ENCODE peak calls at places on chromosome 18, in eight cellular contexts. Q, E, T, K, N, J, G and W are unnamed samples.

GRCh38 chr18:6744816-6745455 is 15.4 kb downstream of the ARHGAP28 start:
- DNase-seq in Q (no peak), T (no peak), E (no peak), G (no peak), N (no peak), K (no peak), J (no peak), W (no peak)

GRCh38 chr18:24185805-24186204 is 46.9 kb downstream of the CABYR start:
- DNase-seq in T (no peak), K (no peak), J (no peak), N (peak), Q (no peak), E (no peak), G (no peak), W (no peak)

GRCh38 chr18:23143059-23143831 is 8.0 kb downstream of the CABLES1 start:
- DNase-seq in E (peak), T (peak), Q (no peak), N (peak), G (peak), J (no peak), K (no peak), W (no peak)

GRCh38 chr18:9897129-9897528 is 11.4 kb downstream of the TXNDC2 start:
- DNase-seq in T (no peak), Q (no peak), G (no peak), J (peak), E (no peak), K (no peak), N (no peak), W (no peak)

GRCh38 chr18:79956276-79956675 is 4.8 kb upstream of the SLC66A2 start:
- DNase-seq in J (no peak), T (no peak), K (no peak), E (no peak), Q (no peak), N (no peak), G (peak), W (no peak)

GRCh38 chr18:79616651-79617518 is 62.7 kb upstream of the CTDP1 start:
- DNase-seq in T (peak), N (peak), Q (no peak), K (peak), G (peak), E (no peak), J (no peak), W (no peak)

GRCh38 chr18:47560693-47561092 is 309.2 kb upstream of the SKOR2 start:
- DNase-seq in Q (peak), E (no peak), G (no peak), J (no peak), T (no peak), N (no peak), K (no peak), W (no peak)

GRCh38 chr18:7196421-7196820 is 34.5 kb upstream of the LRRC30 start:
- DNase-seq in T (no peak), J (no peak), Q (peak), E (no peak), G (no peak), K (no peak), N (no peak), W (no peak)

GRCh38 chr18:14927701-14928100 is 179.7 kb downstream of the ANKRD30B start:
- DNase-seq in N (no peak), K (no peak), T (no peak), Q (no peak), J (no peak), E (no peak), G (no peak), W (no peak)

GRCh38 chr18:63970803-63971191 is 916 bp downstream of the SERPINB8 start:
- DNase-seq in N (peak), K (no peak), J (no peak), T (peak), G (peak), E (peak), Q (peak), W (no peak)

GRCh38 chr18:48402953-48403352 is 6.2 kb downstream of the ZBTB7C start:
- DNase-seq in J (no peak), E (no peak), N (no peak), G (no peak), T (peak), K (no peak), Q (no peak), W (no peak)

GRCh38 chr18:11040823-11041712 is 108.3 kb downstream of the PIEZO2 start:
- DNase-seq in T (peak), N (peak), E (no peak), J (peak), G (no peak), Q (peak), K (peak), W (no peak)

GRCh38 chr18:48554610-48555400 is 16.0 kb downstream of the CTIF start:
- DNase-seq in J (no peak), G (no peak), K (no peak), E (no peak), T (no peak), N (no peak), Q (no peak), W (no peak)

GRCh38 chr18:36714476-36714875 is 114.3 kb downstream of the TPGS2 start:
- DNase-seq in E (no peak), N (no peak), K (no peak), Q (no peak), J (no peak), T (no peak), G (no peak), W (no peak)

GRCh38 chr18:11728247-11728646 is 39.2 kb downstream of the GNAL start:
- DNase-seq in K (no peak), E (no peak), N (peak), G (no peak), Q (peak), J (peak), T (peak), W (no peak)

GRCh38 chr18:77250501-77250925 is 865 bp downstream of the GALR1 start:
- DNase-seq in K (peak), T (no peak), Q (peak), N (no peak), G (no peak), E (no peak), J (no peak), W (no peak)
- H3K4me3 ChIP-seq in K (peak), T (no peak), Q (peak), N (no peak), G (no peak), E (no peak), J (no peak), W (no peak)

DNA sequence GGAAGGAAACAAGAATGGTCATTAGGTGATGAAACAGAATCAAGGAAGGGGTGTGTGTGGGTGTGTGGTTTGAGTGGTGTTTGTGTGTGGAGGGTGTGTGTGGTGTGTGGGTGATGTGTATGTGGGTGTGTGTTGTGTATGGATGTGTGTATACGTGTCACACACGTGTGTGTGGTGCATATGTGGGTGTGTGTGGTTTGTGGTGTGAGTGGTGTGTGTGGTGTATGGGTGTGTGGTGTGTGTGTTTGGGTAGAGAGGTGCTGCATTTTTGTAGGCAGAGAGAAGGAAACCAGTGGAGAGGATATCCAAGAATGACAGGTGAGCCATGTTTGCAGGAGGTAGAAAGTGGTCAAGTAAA is 1.1 kb upstream of the CEP192 start:
- DNase-seq in G (no peak), K (no peak), T (no peak), N (no peak), E (no peak), J (peak), Q (no peak), W (no peak)
- H3K4me3 ChIP-seq in G (peak), K (peak), T (peak), N (no peak), E (peak), J (peak), Q (peak), W (peak)

DNA sequence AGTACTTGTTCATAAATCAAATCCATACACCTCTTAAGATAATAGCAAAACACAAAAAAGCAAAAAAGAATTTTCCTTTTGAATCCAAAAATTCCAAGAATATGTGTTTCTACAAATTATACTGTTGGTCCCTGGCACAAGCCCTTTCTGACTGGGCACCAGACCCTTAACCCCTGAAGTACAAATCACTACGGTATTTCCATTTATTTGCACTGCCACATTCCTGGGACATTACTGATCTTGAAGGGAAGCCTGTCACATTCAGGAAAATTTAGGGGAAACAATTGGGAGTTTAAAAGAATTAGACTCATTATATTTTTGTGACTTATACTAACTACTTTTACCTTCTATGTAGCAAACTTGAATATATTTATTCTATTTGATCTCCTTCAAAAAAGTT is 98.8 kb downstream of the ZNF521 start:
- DNase-seq in T (no peak), Q (no peak), J (no peak), E (no peak), N (no peak), K (no peak), G (no peak), W (no peak)
- H3K4me3 ChIP-seq in T (no peak), Q (no peak), J (no peak), E (no peak), N (no peak), K (no peak), G (no peak), W (no peak)

GRCh38 chr18:62715829-62716678 is 713 bp downstream of the PHLPP1 start:
- DNase-seq in N (peak), G (peak), J (peak), Q (peak), E (peak), K (peak), T (peak), W (no peak)
- H3K4me3 ChIP-seq in N (peak), G (peak), J (peak), Q (peak), E (peak), K (peak), T (peak), W (peak)

GRCh38 chr18:57135705-57136104 is 11.2 kb upstream of the BOD1L2 start:
- DNase-seq in E (no peak), K (no peak), N (no peak), Q (no peak), T (no peak), G (no peak), J (no peak), W (no peak)
- H3K4me3 ChIP-seq in E (no peak), K (no peak), N (no peak), Q (no peak), T (no peak), G (no peak), J (no peak), W (no peak)